ENCODE peak calls at places on chromosomes 7 and 10, in four cellular contexts. A is HepG2, B is HCT116, O is H1. Y is an unnamed sample.

GRCh38 chr7:55375237-55375636 is 10.1 kb downstream of the LANCL2 start:
- DNase-seq in A (no peak), B (no peak), O (no peak), Y (no peak)

GRCh38 chr10:91887075-91887899 is 22.0 kb downstream of the FGFBP3 start:
- DNase-seq in A (peak), B (no peak), O (peak), Y (no peak)

GRCh38 chr10:70426835-70427234 is 14.6 kb downstream of the NODAL start:
- DNase-seq in A (no peak), B (no peak), O (no peak), Y (no peak)

GRCh38 chr7:12456506-12456905 is 52.8 kb upstream of the VWDE start:
- DNase-seq in A (no peak), B (no peak), O (no peak), Y (no peak)

GRCh38 chr7:44530990-44531389 is 10.1 kb downstream of the NPC1L1 start:
- DNase-seq in A (no peak), B (no peak), O (no peak), Y (no peak)

GRCh38 chr7:152989889-152990380 is 230.4 kb downstream of the ACTR3B start:
- DNase-seq in A (peak), B (no peak), O (no peak), Y (no peak)

GRCh38 chr7:106224797-106225196 is 60.0 kb downstream of the NAMPT start:
- DNase-seq in A (no peak), B (no peak), O (no peak), Y (no peak)

GRCh38 chr10:114709966-114710365 is 51.9 kb upstream of the ABLIM1 start:
- DNase-seq in A (no peak), B (no peak), O (no peak), Y (no peak)

GRCh38 chr7:84904561-84904960 is 282.3 kb downstream of the SEMA3D start:
- DNase-seq in A (no peak), B (no peak), O (no peak), Y (no peak)

GRCh38 chr7:1906988-1907745 is 237.1 kb downstream of the ELFN1 start:
- DNase-seq in A (no peak), B (no peak), O (no peak), Y (no peak)

GRCh38 chr10:43137701-43137970 is 609 bp upstream of the CSGALNACT2 start:
- DNase-seq in A (peak), B (no peak), O (peak), Y (peak)

GRCh38 chr10:12644380-12645144 is 295.2 kb downstream of the CAMK1D start:
- DNase-seq in A (no peak), B (no peak), O (no peak), Y (no peak)

GRCh38 chr7:20776942-20777341 is 9.7 kb downstream of the SP8 start:
- DNase-seq in A (no peak), B (no peak), O (peak), Y (no peak)

GRCh38 chr7:20776214-20776875 is 10.3 kb downstream of the SP8 start:
- DNase-seq in A (no peak), B (no peak), O (peak), Y (no peak)

GRCh38 chr7:20777377-20778062 is 9.2 kb downstream of the SP8 start:
- DNase-seq in A (no peak), B (no peak), O (peak), Y (no peak)

GRCh38 chr7:20779041-20779440 is 7.6 kb downstream of the SP8 start:
- DNase-seq in A (no peak), B (no peak), O (no peak), Y (no peak)

GRCh38 chr7:20778063-20778721 is 8.5 kb downstream of the SP8 start:
- DNase-seq in A (no peak), B (no peak), O (peak), Y (peak)
- H3K4me3 ChIP-seq in A (peak), B (peak), O (peak), Y (no peak)

DNA sequence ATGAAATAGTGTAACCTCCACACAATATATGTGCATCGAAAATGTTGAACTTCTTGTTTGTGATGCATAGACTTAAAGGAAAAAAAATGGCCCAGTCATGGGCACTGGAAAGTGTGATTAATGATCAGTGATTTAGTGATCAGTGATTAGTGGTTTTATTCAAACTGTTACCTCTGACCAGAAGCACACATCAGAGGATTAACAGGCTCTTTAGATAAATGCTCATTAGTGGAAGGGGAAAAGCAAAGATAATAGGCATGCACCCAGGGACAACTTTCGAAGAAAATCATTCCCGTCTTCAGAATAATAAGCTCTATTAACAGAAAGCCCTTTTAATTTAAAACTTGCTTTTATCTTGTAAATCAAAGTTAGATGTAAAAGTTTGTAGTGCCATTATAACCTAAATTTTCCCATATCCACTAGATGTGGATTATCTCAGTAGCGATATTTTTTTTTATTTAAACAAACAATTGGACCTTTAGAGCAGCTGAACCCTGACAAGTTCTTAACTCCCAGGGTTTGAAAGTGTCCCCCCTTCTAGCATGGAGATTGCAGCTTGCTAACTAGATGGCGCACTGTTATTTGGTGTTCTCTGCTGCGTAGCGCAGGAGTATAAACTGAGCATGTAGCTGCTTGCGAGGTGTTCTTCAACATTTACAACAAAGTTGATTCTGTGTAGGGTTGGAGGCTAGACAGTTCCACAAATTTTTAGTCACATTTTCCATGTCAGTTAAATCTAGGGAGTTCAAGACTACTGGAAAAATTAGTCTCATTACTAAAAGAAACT is at the start of gene CREB5:
- DNase-seq in A (no peak), B (no peak), O (no peak), Y (no peak)
- TF ChIP-seq FOSL1 in A (no peak), B (no peak), O (no peak), Y (no peak)

GRCh38 chr7:27917774-27918314 is 177.9 kb downstream of the TAX1BP1 start:
- DNase-seq in A (peak), B (no peak), O (no peak), Y (no peak)

GRCh38 chr7:27917119-27917518 is 177.2 kb downstream of the TAX1BP1 start:
- DNase-seq in A (no peak), B (no peak), O (no peak), Y (no peak)

GRCh38 chr7:27916372-27916771 is 176.4 kb downstream of the TAX1BP1 start:
- DNase-seq in A (no peak), B (peak), O (no peak), Y (no peak)

GRCh38 chr7:27920281-27920946 is 180.5 kb downstream of the TAX1BP1 start:
- DNase-seq in A (no peak), B (no peak), O (no peak), Y (no peak)

GRCh38 chr7:27918503-27918902 is 178.5 kb downstream of the TAX1BP1 start:
- DNase-seq in A (no peak), B (no peak), O (no peak), Y (no peak)
- H3K4me3 ChIP-seq in A (no peak), B (no peak), O (no peak), Y (no peak)

GRCh38 chr7:20519641-20520040 is 95.8 kb upstream of the ABCB5 start:
- DNase-seq in A (no peak), B (no peak), O (no peak), Y (no peak)
- TF ChIP-seq FOSL1 in A (no peak), B (no peak), O (no peak), Y (no peak)

Y was measured in K562.